ENCODE peak calls at places on chromosome 3, in four cellular contexts. L is Jurkat, Clone E6-1; K is right atrium auricular region; F is neural crest cell. G is an unnamed sample.

GRCh38 chr3:148757238-148757930 is 59.7 kb downstream of the AGTR1 start:
- DNase-seq in L (no peak), K (no peak), F (no peak), G (no peak)

GRCh38 chr3:192417559-192418055 is 309.7 kb downstream of the FGF12 start:
- DNase-seq in L (no peak), K (no peak), F (no peak), G (no peak)

GRCh38 chr3:175199961-175200360 is 340.8 kb downstream of the NAALADL2 start:
- DNase-seq in L (no peak), K (no peak), F (no peak), G (no peak)

GRCh38 chr3:87674397-87675161 is 384.2 kb downstream of the CGGBP1 start:
- DNase-seq in L (peak), K (no peak), F (no peak), G (no peak)

GRCh38 chr3:11071096-11071755 is 78.7 kb downstream of the SLC6A1 start:
- DNase-seq in L (no peak), K (no peak), F (no peak), G (no peak)

GRCh38 chr3:42148982-42149432 is 57.9 kb downstream of the TRAK1 start:
- DNase-seq in L (no peak), K (peak), F (peak), G (no peak)

GRCh38 chr3:193780371-193780770 is 187.4 kb downstream of the OPA1 start:
- DNase-seq in L (no peak), K (no peak), F (no peak), G (no peak)

GRCh38 chr3:32470362-32470761 is 32.3 kb downstream of the CMTM6 start:
- DNase-seq in L (no peak), K (no peak), F (no peak), G (no peak)

GRCh38 chr3:99954914-99955644 is 137.4 kb downstream of the CMSS1 start:
- DNase-seq in L (no peak), K (no peak), F (no peak), G (no peak)

GRCh38 chr3:147423601-147424324 is 14.6 kb downstream of the ZIC1 start:
- DNase-seq in L (no peak), K (no peak), F (no peak), G (no peak)

GRCh38 chr3:142853270-142854163 is 35.4 kb downstream of the PCOLCE2 start:
- DNase-seq in L (no peak), K (no peak), F (no peak), G (no peak)

GRCh38 chr3:107962946-107963345 is 127.9 kb downstream of the CD47 start:
- DNase-seq in L (no peak), K (no peak), F (no peak), G (no peak)

GRCh38 chr3:160941885-160942494 is 163.2 kb downstream of the B3GALNT1 start:
- DNase-seq in L (peak), K (peak), F (peak), G (peak)

GRCh38 chr3:60497922-60498321 is 753.3 kb downstream of the FHIT start:
- DNase-seq in L (no peak), K (no peak), F (no peak), G (no peak)

GRCh38 chr3:141485578-141486415 is 1.0 kb upstream of the RASA2 start:
- DNase-seq in L (no peak), K (no peak), F (no peak), G (no peak)

GRCh38 chr3:129130291-129130813 is 8.7 kb upstream of the RAB43 start:
- DNase-seq in L (no peak), K (no peak), F (no peak), G (no peak)

GRCh38 chr3:71423151-71423906 is 160.2 kb downstream of the FOXP1 start:
- DNase-seq in L (no peak), K (no peak), F (no peak), G (peak)

GRCh38 chr3:194275231-194275671 is 75.9 kb downstream of the CPN2 start:
- DNase-seq in L (no peak), K (peak), F (no peak), G (no peak)

GRCh38 chr3:56772926-56773587 is 28.7 kb downstream of the ARHGEF3 start:
- DNase-seq in L (no peak), K (no peak), F (no peak), G (no peak)

G was measured in CD8-positive, alpha-beta T cell.